ENCODE peak calls at places on chromosome 22, in six cellular contexts. C, Z, I, K, J and Q are unnamed samples.

GRCh38 chr22:42432020-42432596 is at the start of gene NFAM1:
- DNase-seq in J (no peak), K (no peak), Z (peak; percentile 81), I (no peak), C (peak; percentile 31), Q (no peak)

GRCh38 chr22:40834628-40835027 is 15.5 kb upstream of the SLC25A17 start:
- DNase-seq in K (no peak), C (no peak), Z (no peak), I (no peak), J (no peak), Q (no peak)

GRCh38 chr22:44505796-44506354 is 7.8 kb upstream of the RTL6 start:
- DNase-seq in I (no peak), C (peak; percentile 15), Z (no peak), J (no peak), K (no peak), Q (no peak)

GRCh38 chr22:45460288-45461109 is 42.2 kb upstream of the FBLN1 start:
- DNase-seq in J (no peak), C (peak; percentile 31), K (peak; percentile 67), I (no peak), Z (no peak), Q (no peak)

GRCh38 chr22:42801537-42802165 is 55.4 kb downstream of the ARFGAP3 start:
- DNase-seq in C (no peak), K (no peak), Z (no peak), J (no peak), I (no peak), Q (no peak)

GRCh38 chr22:35064664-35065063 is 1.3 kb upstream of the ISX start:
- DNase-seq in I (peak; percentile 92), C (peak; percentile 67), Z (no peak), J (no peak), K (no peak), Q (no peak)

GRCh38 chr22:45645526-45646414 is 25.9 kb upstream of the ATXN10 start:
- DNase-seq in J (peak; percentile 86), I (peak; percentile 73), Z (peak; percentile 89), K (peak; percentile 61), C (peak; percentile 81), Q (peak; percentile 73)

GRCh38 chr22:29325785-29326315 is 10.4 kb upstream of the RASL10A start:
- DNase-seq in I (no peak), C (no peak), J (no peak), K (no peak), Z (no peak), Q (no peak)

GRCh38 chr22:44151661-44152060 is 29.1 kb upstream of the PARVG start:
- DNase-seq in Z (no peak), C (no peak), K (peak; percentile 78), I (no peak), J (no peak), Q (no peak)

GRCh38 chr22:38317995-38318715 is 922 bp upstream of the CSNK1E start:
- DNase-seq in K (peak; percentile 86), C (peak; percentile 91), J (no peak), Z (peak; percentile 78), I (peak; percentile 74), Q (peak; percentile 92)

GRCh38 chr22:20155330-20156041 is 4.6 kb upstream of the CCDC188 start:
- DNase-seq in Z (no peak), K (peak; percentile 50), J (no peak), I (no peak), C (peak; percentile 28), Q (peak; percentile 87)

GRCh38 chr22:43567691-43568308 is 156.0 kb downstream of the MPPED1 start:
- DNase-seq in I (no peak), Z (no peak), K (no peak), J (no peak), C (no peak), Q (no peak)

GRCh38 chr22:25068701-25069100 is 116.2 kb downstream of the KIAA1671 start:
- DNase-seq in K (no peak), I (no peak), Z (no peak), J (peak; percentile 66), C (no peak), Q (no peak)

GRCh38 chr22:44622685-44623084 is 79.3 kb upstream of the PRR5 start:
- DNase-seq in I (no peak), C (no peak), Z (no peak), K (no peak), J (no peak), Q (no peak)

GRCh38 chr22:46573781-46574437 is 36.5 kb upstream of the CELSR1 start:
- DNase-seq in I (no peak), J (no peak), C (no peak), Z (peak; percentile 62), K (no peak), Q (no peak)

GRCh38 chr22:44024288-44024908 is at the start of gene PARVB:
- DNase-seq in K (no peak), Z (peak; percentile 70), I (peak; percentile 42), J (peak; percentile 36), C (no peak), Q (peak; percentile 41)

GRCh38 chr22:27773236-27773550 is 28.4 kb downstream of the MN1 start:
- DNase-seq in J (no peak), Z (no peak), I (no peak), C (no peak), K (no peak), Q (no peak)